ENCODE peak calls at places on chromosomes 7 and 10, in seven cellular contexts. W, X, K, R, U, B and Q are unnamed samples.

GRCh38 chr10:71429929-71430328 is 33.2 kb downstream of the CDH23 start:
- DNase-seq in W (no peak), X (no peak), K (no peak), R (peak), U (peak), B (no peak), Q (no peak)

GRCh38 chr10:88386204-88386877 is 196.8 kb downstream of the RNLS start:
- DNase-seq in W (peak), X (no peak), K (peak), R (no peak), U (no peak), B (peak), Q (no peak)

GRCh38 chr7:15018981-15019380 is 116.4 kb upstream of the DGKB start:
- DNase-seq in W (no peak), X (no peak), K (no peak), R (no peak), U (no peak), B (no peak), Q (no peak)

GRCh38 chr7:45399069-45399468 is 175.1 kb upstream of the ADCY1 start:
- DNase-seq in W (no peak), X (no peak), K (no peak), R (no peak), U (no peak), B (no peak), Q (no peak)

GRCh38 chr7:119175916-119176627 is 951.6 kb downstream of the ANKRD7 start:
- DNase-seq in W (peak), X (peak), K (peak), R (peak), U (peak), B (peak), Q (peak)

GRCh38 chr10:77834943-77835668 is 91.4 kb downstream of the DLG5 start:
- DNase-seq in W (no peak), X (no peak), K (no peak), R (no peak), U (no peak), B (no peak), Q (no peak)

GRCh38 chr10:71191019-71191418 is 21.4 kb upstream of the UNC5B start:
- DNase-seq in W (no peak), X (no peak), K (no peak), R (no peak), U (no peak), B (no peak), Q (no peak)

GRCh38 chr10:131722525-131723264 is 178.1 kb upstream of the PPP2R2D start:
- DNase-seq in W (no peak), X (no peak), K (no peak), R (no peak), U (no peak), B (no peak), Q (no peak)

GRCh38 chr10:95266674-95267095 is 24.1 kb downstream of the PDLIM1 start:
- DNase-seq in W (peak), X (peak), K (peak), R (peak), U (peak), B (no peak), Q (peak)

GRCh38 chr7:78127009-78127408 is 328.4 kb downstream of the PHTF2 start:
- DNase-seq in W (no peak), X (no peak), K (no peak), R (peak), U (peak), B (no peak), Q (no peak)

GRCh38 chr10:113015201-113015600 is 65.2 kb downstream of the TCF7L2 start:
- DNase-seq in W (no peak), X (no peak), K (no peak), R (no peak), U (no peak), B (no peak), Q (no peak)

GRCh38 chr10:92790449-92790848 is 57.9 kb upstream of the EXOC6 start:
- DNase-seq in W (no peak), X (no peak), K (no peak), R (no peak), U (no peak), B (peak), Q (no peak)

GRCh38 chr10:34292178-34292565 is 522.9 kb downstream of the PARD3 start:
- DNase-seq in W (no peak), X (no peak), K (no peak), R (no peak), U (no peak), B (no peak), Q (no peak)

GRCh38 chr10:94006591-94007550 is 13.1 kb downstream of the PLCE1 start:
- DNase-seq in W (peak), X (no peak), K (peak), R (no peak), U (no peak), B (no peak), Q (peak)

GRCh38 chr10:88831709-88832108 is 19.9 kb downstream of the ANKRD22 start:
- DNase-seq in W (no peak), X (no peak), K (no peak), R (no peak), U (no peak), B (no peak), Q (no peak)

GRCh38 chr10:98599032-98599610 is 152.4 kb upstream of the HPS1 start:
- DNase-seq in W (no peak), X (no peak), K (no peak), R (no peak), U (no peak), B (no peak), Q (no peak)

GRCh38 chr10:50260791-50261281 is 9.5 kb upstream of the ASAH2 start:
- DNase-seq in W (peak), X (no peak), K (no peak), R (no peak), U (no peak), B (peak), Q (no peak)

GRCh38 chr10:112658900-112659328 is 211.9 kb downstream of the VTI1A start:
- DNase-seq in W (no peak), X (peak), K (peak), R (no peak), U (peak), B (no peak), Q (peak)

GRCh38 chr10:31103096-31103495 is 71.4 kb upstream of the ZNF438 start:
- DNase-seq in W (no peak), X (no peak), K (no peak), R (no peak), U (no peak), B (no peak), Q (no peak)
- H2AFZ ChIP-seq in W (no peak), X (no peak), K (no peak), R (peak), U (no peak), B (no peak), Q (no peak)

GRCh38 chr7:31492086-31492485 is 21.8 kb upstream of the ITPRID1 start:
- DNase-seq in W (no peak), X (no peak), K (no peak), R (no peak), U (no peak), B (no peak), Q (no peak)

GRCh38 chr7:31487476-31487875 is 26.4 kb upstream of the ITPRID1 start:
- DNase-seq in W (no peak), X (no peak), K (no peak), R (no peak), U (no peak), B (no peak), Q (peak)

GRCh38 chr7:31488562-31489203 is 25.2 kb upstream of the ITPRID1 start:
- DNase-seq in W (peak), X (peak), K (peak), R (peak), U (peak), B (peak), Q (peak)

GRCh38 chr7:31487071-31487470 is 26.8 kb upstream of the ITPRID1 start:
- DNase-seq in W (no peak), X (no peak), K (no peak), R (no peak), U (no peak), B (no peak), Q (no peak)
- TF ChIP-seq EZH2phosphoT487 in W (no peak), X (no peak), K (no peak), R (no peak), U (no peak), B (no peak), Q (no peak)

GRCh38 chr10:11328264-11329054 is 283.0 kb downstream of the USP6NL start:
- DNase-seq in W (peak), X (no peak), K (no peak), R (peak), U (peak), B (no peak), Q (no peak)
- TF ChIP-seq EZH2 in W (no peak), X (no peak), K (no peak), R (no peak), U (no peak), B (no peak), Q (no peak)

GRCh38 chr10:96764345-96764744 is 44.0 kb upstream of the PIK3AP1 start:
- DNase-seq in W (no peak), X (no peak), K (no peak), R (no peak), U (no peak), B (no peak), Q (no peak)
- H2AFZ ChIP-seq in W (no peak), X (no peak), K (no peak), R (no peak), U (no peak), B (no peak), Q (no peak)